ENCODE peak calls at places on chromosomes 7 and 10, in five cellular contexts. N is neuronal stem cell, Q is prostate gland, S is lung, F is PC-3. V is an unnamed sample.

GRCh38 chr7:135180122-135180521 is 9.6 kb upstream of the CYREN start:
- DNase-seq in N (no peak), F (no peak), S (no peak), Q (no peak), V (no peak)

GRCh38 chr10:680146-680545 is 9.3 kb downstream of the DIP2C start:
- DNase-seq in Q (no peak), F (no peak), S (no peak), N (no peak), V (no peak)

GRCh38 chr7:66276363-66276762 is 71.2 kb downstream of the TPST1 start:
- DNase-seq in F (no peak), S (no peak), Q (no peak), N (no peak), V (no peak)

GRCh38 chr7:2040201-2040892 is 192.4 kb downstream of the MAD1L1 start:
- DNase-seq in N (no peak), S (no peak), F (no peak), Q (no peak), V (no peak)

GRCh38 chr7:134988161-134988560 is 1.9 kb downstream of the AGBL3 start:
- DNase-seq in F (no peak), Q (no peak), N (no peak), S (no peak), V (no peak)

GRCh38 chr7:151857412-151857811 is 19.5 kb downstream of the PRKAG2 start:
- DNase-seq in F (no peak), Q (no peak), S (no peak), N (no peak), V (no peak)

GRCh38 chr7:132876576-132876975 is 205.3 kb downstream of the CHCHD3 start:
- DNase-seq in S (no peak), F (no peak), Q (no peak), N (no peak), V (no peak)

GRCh38 chr7:146146866-146147265 is 30.3 kb downstream of the CNTNAP2 start:
- DNase-seq in S (no peak), Q (no peak), N (no peak), F (peak), V (no peak)

GRCh38 chr10:37344413-37344812 is 219.0 kb downstream of the ANKRD30A start:
- DNase-seq in F (no peak), Q (no peak), N (no peak), S (no peak), V (no peak)
- H3K27ac ChIP-seq in F (no peak), Q (no peak), N (no peak), S (no peak), V (no peak)

DNA sequence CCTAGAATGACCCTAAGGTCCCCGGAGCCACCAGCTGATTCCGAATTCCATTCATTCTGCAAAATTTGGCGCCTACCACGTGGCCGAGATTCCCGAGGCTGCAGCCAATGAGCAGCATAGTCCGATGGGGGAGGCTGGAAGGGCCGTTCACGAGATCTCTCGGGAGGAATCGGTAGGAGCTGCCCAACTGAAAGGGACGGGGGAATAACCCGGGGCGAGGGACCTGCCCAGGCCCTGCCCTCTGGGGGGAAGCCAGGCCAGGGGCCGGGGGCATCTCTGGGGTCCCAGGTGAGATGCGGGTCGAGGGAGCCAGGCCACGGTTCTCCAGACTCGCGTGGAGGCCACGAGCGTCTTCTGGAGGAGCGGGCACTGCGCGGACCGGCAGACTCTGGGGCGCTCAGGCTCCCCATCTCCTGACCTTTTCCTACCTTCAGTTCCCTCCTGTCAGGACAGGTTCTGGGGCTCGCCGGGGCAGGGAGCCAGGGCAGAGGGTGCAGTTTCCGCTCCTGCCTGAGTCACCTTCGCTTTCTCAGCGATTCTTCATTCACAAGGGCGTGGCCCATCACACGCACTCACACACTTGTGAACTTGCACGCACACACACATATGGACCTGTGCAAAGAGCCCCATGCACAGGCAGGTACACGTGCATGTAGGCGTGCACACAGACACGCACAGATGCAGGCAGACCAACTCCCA is 173.4 kb downstream of the RNF216 start:
- DNase-seq in Q (no peak), F (peak), N (no peak), S (no peak), V (no peak)
- H3K27ac ChIP-seq in Q (no peak), F (peak), N (peak), S (no peak), V (no peak)

DNA sequence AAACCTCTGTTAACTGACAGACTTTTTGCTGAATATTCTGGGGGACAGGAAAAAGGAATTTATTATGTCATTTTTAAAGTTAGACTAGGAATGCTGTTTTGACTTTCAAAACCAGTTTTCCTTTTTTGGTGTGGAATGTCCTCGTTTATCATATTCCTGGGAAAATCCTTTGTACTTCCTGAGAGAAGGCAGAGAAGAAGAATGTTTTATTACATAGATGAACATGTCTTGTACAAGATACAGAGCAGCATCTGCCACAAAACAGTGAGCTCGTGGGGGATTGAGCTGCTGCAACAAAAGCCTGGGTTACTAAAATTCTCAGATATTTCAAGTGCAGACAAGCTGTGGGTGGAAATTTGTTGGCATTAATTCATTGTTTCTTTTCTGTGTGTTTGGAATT is 20.2 kb downstream of the MCU start:
- DNase-seq in S (no peak), Q (no peak), N (no peak), F (no peak), V (peak)
- H3K27ac ChIP-seq in S (no peak), Q (no peak), N (no peak), F (no peak), V (peak)

DNA sequence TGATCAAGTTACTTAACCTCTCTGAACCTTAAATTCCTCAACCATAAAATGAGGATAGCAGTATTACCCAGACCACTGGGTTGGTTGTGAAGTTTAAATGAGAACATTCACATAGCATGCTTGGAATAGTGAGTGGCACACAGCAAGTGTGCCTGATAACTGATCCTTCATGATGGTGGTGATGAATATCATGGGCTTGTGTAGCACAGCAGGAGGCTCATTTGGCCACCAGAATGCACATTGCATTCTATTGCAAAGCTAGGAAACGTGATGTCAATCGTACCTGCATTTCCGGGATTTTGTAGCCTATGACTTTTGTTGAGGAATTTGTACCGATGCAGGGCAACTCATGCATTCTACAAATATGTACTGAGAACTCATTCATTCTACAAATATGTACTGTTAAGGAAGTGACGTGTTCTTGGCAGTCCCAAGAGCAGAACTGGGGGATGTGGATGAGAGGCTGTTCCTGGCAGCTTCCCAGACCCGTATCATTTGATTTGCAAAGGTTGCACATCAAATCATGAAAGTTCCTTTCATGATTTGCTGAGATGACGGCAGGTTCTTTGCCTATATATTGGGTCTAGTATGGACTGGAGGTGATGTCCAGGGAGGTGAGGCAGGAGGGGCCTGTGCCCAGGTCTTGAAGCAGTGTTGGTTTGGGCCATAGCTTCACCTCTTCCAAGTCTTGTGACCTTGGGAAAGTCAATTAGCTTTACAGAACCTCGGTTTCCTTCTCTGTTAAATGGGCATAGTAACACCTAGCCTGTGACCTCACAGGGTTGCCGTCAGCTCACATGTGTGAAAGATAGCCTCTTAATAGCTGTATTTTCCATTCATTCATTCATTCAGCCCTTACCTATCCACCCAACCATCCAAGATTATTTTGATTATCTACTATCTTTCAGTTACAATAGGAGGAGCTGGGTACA is 94.7 kb upstream of the SMNDC1 start:
- DNase-seq in S (peak), F (peak), N (no peak), Q (no peak), V (peak)
- H3K27ac ChIP-seq in S (peak), F (peak), N (no peak), Q (no peak), V (peak)

DNA sequence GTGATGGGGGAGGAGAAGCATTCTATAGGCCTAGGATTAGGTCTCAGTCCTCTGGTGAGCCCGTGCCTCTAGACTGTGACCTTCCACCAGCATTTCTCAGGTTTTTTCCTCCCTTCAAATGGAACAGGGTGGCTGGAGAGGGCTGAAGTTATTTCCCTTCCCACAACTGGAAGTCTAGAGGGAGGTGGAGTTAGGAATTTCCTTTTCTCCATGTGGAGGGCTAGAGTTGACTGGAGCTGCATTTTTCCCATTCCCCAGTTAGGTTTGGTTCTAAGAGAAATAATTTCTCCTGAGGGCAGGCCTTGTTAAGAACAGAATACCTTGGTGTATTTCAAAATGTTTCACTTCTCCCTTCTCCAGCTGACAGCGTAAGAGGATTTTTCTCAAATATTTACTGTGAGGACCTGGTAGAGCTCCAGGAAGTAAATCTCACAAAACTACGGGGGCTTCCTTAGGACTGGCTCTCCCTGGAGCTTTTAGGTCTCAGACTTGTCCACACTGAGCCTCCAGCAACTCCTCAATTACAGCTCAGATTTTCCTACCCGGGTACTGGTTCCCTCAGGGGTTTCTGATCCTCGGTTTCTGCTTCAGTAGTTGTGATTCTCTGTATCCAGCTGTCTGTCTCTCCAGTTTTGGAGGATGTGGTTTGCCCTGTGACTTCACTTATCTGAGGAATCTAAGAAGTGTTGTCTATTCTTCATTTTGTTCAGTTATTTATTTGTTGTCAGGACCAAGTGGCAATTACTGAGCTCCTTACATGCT is 6.0 kb upstream of the REEP3 start:
- DNase-seq in F (peak), S (no peak), N (no peak), Q (no peak), V (peak)
- H3K27ac ChIP-seq in F (peak), S (peak), N (peak), Q (peak), V (peak)

GRCh38 chr10:16893664-16894063 is 76.4 kb upstream of the RSU1 start:
- DNase-seq in S (no peak), N (no peak), F (peak), Q (no peak), V (no peak)

GRCh38 chr10:16887565-16887964 is 70.3 kb upstream of the RSU1 start:
- DNase-seq in S (no peak), N (no peak), F (peak), Q (no peak), V (peak)

GRCh38 chr10:16890691-16891090 is 73.5 kb upstream of the RSU1 start:
- DNase-seq in N (no peak), S (no peak), F (no peak), Q (no peak), V (no peak)

GRCh38 chr10:16894834-16895233 is 77.6 kb upstream of the RSU1 start:
- DNase-seq in Q (no peak), N (no peak), F (no peak), S (no peak), V (no peak)

GRCh38 chr10:16891375-16892313 is 74.4 kb upstream of the RSU1 start:
- DNase-seq in Q (no peak), F (peak), S (peak), N (peak), V (peak)
- H3K27ac ChIP-seq in Q (no peak), F (peak), S (peak), N (no peak), V (no peak)

V was measured in IMR-90.